ENCODE peak calls at places on chromosomes 12 and 14, in nine cellular contexts. W, U, O, X, V, N, G, S and P are unnamed samples. For H3K27me3 and H3K9me3, the result is how much of the 10 kb centered on the place peaks cover.

GRCh38 chr12:42590324-42590934 is 883 bp upstream of the PRICKLE1 start:
- DNase-seq in U (peak), N (no peak), S (no peak), X (no peak), O (peak), V (peak), G (peak), W (peak), P (peak)

GRCh38 chr12:54329756-54330155 is 4.8 kb downstream of the COPZ1 start:
- DNase-seq in X (no peak), V (no peak), U (no peak), S (no peak), N (no peak), O (no peak), W (no peak), G (no peak), P (no peak)

GRCh38 chr12:92503029-92503931 is 199.5 kb upstream of the PLEKHG7 start:
- DNase-seq in U (no peak), N (no peak), X (no peak), V (no peak), S (no peak), G (no peak), W (no peak), O (no peak), P (no peak)

GRCh38 chr14:22803575-22803974 is 11.7 kb downstream of the SLC7A7 start:
- DNase-seq in X (no peak), G (no peak), U (no peak), W (no peak), N (no peak), O (no peak), S (no peak), V (no peak), P (no peak)

GRCh38 chr12:22083167-22083566 is 37.1 kb downstream of the CMAS start:
- DNase-seq in O (no peak), N (no peak), G (no peak), X (peak), U (no peak), S (no peak), W (no peak), V (no peak), P (no peak)

GRCh38 chr14:105491366-105492006 is 440 bp downstream of the TEDC1 start:
- DNase-seq in W (peak), N (peak), X (peak), V (peak), O (peak), S (peak), G (peak), U (no peak), P (peak)

GRCh38 chr12:47296828-47297227 is 217.1 kb upstream of the AMIGO2 start:
- DNase-seq in V (no peak), G (no peak), U (no peak), N (no peak), S (no peak), W (no peak), O (no peak), X (no peak), P (no peak)

GRCh38 chr14:33573296-33573695 is 377.6 kb downstream of the EGLN3 start:
- DNase-seq in V (no peak), U (no peak), X (no peak), N (no peak), O (no peak), G (no peak), S (no peak), W (no peak), P (no peak)

GRCh38 chr14:73780391-73780790 is 66.2 kb upstream of the PNMA1 start:
- DNase-seq in N (no peak), S (no peak), O (peak), U (no peak), G (no peak), V (no peak), X (no peak), W (no peak), P (no peak)

GRCh38 chr14:71130491-71131179 is 223.4 kb downstream of the PCNX1 start:
- DNase-seq in N (no peak), U (no peak), O (no peak), S (peak), W (no peak), X (no peak), G (no peak), V (no peak), P (no peak)

GRCh38 chr14:75409425-75410205 is 18.2 kb upstream of the JDP2 start:
- DNase-seq in G (no peak), S (no peak), U (no peak), X (no peak), V (no peak), N (no peak), W (peak), O (no peak), P (no peak)

GRCh38 chr12:5945071-5946008 is at the start of gene ANO2:
- DNase-seq in X (no peak), U (peak), W (no peak), S (no peak), V (no peak), O (no peak), G (no peak), N (no peak), P (peak)

GRCh38 chr12:64390275-64390851 is at the start of gene C12orf56:
- DNase-seq in X (no peak), V (peak), G (no peak), S (no peak), O (peak), U (no peak), W (no peak), N (no peak), P (peak)

GRCh38 chr12:97277030-97277429 is 185.6 kb upstream of the RMST start:
- DNase-seq in G (no peak), U (no peak), N (no peak), S (no peak), O (no peak), W (no peak), X (no peak), V (no peak), P (no peak)

GRCh38 chr14:69351385-69351784 is 46.7 kb downstream of the ERH start:
- DNase-seq in W (no peak), V (no peak), S (no peak), N (no peak), O (no peak), G (no peak), X (no peak), U (no peak), P (no peak)

GRCh38 chr14:104109121-104109541 is 23.6 kb downstream of the ASPG start:
- DNase-seq in G (no peak), V (peak), X (no peak), N (no peak), W (no peak), S (no peak), O (peak), U (no peak), P (peak)

GRCh38 chr12:93500201-93500600 is 32.9 kb downstream of the MRPL42 start:
- DNase-seq in G (no peak), U (no peak), N (no peak), O (no peak), V (no peak), S (no peak), W (no peak), X (no peak), P (no peak)

GRCh38 chr14:47300801-47301200 is 374.6 kb downstream of the MDGA2 start:
- DNase-seq in V (no peak), X (no peak), U (no peak), G (no peak), W (no peak), S (no peak), N (no peak), O (no peak), P (no peak)

GRCh38 chr12:106247731-106248176 is at the start of gene CKAP4:
- DNase-seq in N (peak), G (peak), O (peak), V (peak), X (no peak), U (peak), S (peak), W (peak), P (peak)

GRCh38 chr12:63150255-63151060 is 543 bp downstream of the AVPR1A start:
- DNase-seq in V (no peak), O (peak), U (peak), X (no peak), S (no peak), W (peak), N (no peak), G (peak), P (peak)

GRCh38 chr12:70444903-70445302 is 78.8 kb downstream of the KCNMB4 start:
- DNase-seq in O (no peak), V (no peak), X (no peak), W (no peak), S (peak), U (no peak), N (no peak), G (no peak), P (no peak)

GRCh38 chr14:105155071-105155651 is 13.4 kb downstream of the JAG2 start:
- DNase-seq in G (no peak), W (peak), U (no peak), X (no peak), V (no peak), S (no peak), N (no peak), O (peak), P (peak)

GRCh38 chr12:113040722-113041168 is 15.8 kb upstream of the DTX1 start:
- DNase-seq in X (peak), U (no peak), G (peak), V (no peak), N (no peak), O (no peak), W (peak), S (peak), P (peak)

GRCh38 chr14:61581340-61581739 is 114.0 kb upstream of the HIF1A start:
- DNase-seq in V (no peak), O (no peak), S (no peak), G (no peak), X (no peak), U (no peak), W (no peak), N (no peak), P (no peak)

GRCh38 chr12:121550974-121551631 is 29.7 kb downstream of the KDM2B start:
- DNase-seq in O (no peak), U (no peak), S (no peak), N (no peak), W (no peak), G (no peak), V (no peak), X (no peak), P (no peak)

GRCh38 chr14:44412858-44413569 is 94.1 kb downstream of the FSCB start:
- DNase-seq in N (no peak), X (no peak), U (no peak), W (no peak), G (no peak), O (no peak), S (no peak), V (no peak), P (no peak)

GRCh38 chr12:90801776-90802175 is 153.2 kb downstream of the CCER1 start:
- DNase-seq in G (no peak), O (no peak), S (no peak), N (no peak), X (no peak), W (no peak), U (no peak), V (no peak), P (no peak)

GRCh38 chr14:102928412-102929348 is 6.2 kb downstream of the AMN start:
- DNase-seq in S (peak), W (peak), O (peak), U (peak), V (peak), N (peak), X (peak), G (peak), P (peak)

GRCh38 chr12:104448031-104448430 is 8.7 kb upstream of the CHST11 start:
- DNase-seq in V (no peak), X (no peak), W (no peak), O (no peak), N (no peak), U (no peak), S (no peak), G (no peak), P (no peak)

GRCh38 chr12:131025234-131025633 is 71.5 kb downstream of the ADGRD1 start:
- DNase-seq in S (no peak), X (no peak), U (no peak), O (no peak), G (no peak), V (no peak), N (no peak), W (no peak), P (peak)

GRCh38 chr12:108700833-108701450 is 30.4 kb downstream of the CORO1C start:
- DNase-seq in O (no peak), N (no peak), W (no peak), X (no peak), S (no peak), G (no peak), U (no peak), V (no peak), P (no peak)

GRCh38 chr14:102426796-102427195 is 64.1 kb downstream of the TECPR2 start:
- DNase-seq in X (no peak), G (no peak), S (no peak), U (no peak), N (no peak), V (no peak), W (no peak), O (no peak), P (no peak)

GRCh38 chr12:53224268-53224896 is 7.6 kb downstream of the RARG start:
- DNase-seq in X (no peak), W (peak), S (peak), N (no peak), V (peak), U (no peak), O (no peak), G (no peak), P (no peak)

GRCh38 chr12:125283521-125283920 is 218.3 kb downstream of the AACS start:
- DNase-seq in N (no peak), S (no peak), U (no peak), G (no peak), X (no peak), V (no peak), O (no peak), W (no peak), P (no peak)
- H3K27me3 ChIP-seq in N (under half), S (half or more), U (under half), G (half or more), X (under half), V (under half), O (under half), W (under half), P (under half)

GRCh38 chr14:63438065-63438757 is 105.0 kb downstream of the PPP2R5E start:
- DNase-seq in W (peak), V (peak), X (peak), U (no peak), O (no peak), G (peak), S (peak), N (no peak), P (peak)
- H3K9me3 ChIP-seq in W (under half), V (under half), X (under half), U (under half), O (under half), G (under half), S (under half), N (under half), P (under half)

GRCh38 chr12:78038541-78038940 is 207.8 kb downstream of the NAV3 start:
- DNase-seq in G (no peak), O (no peak), W (no peak), V (no peak), U (no peak), S (no peak), X (no peak), N (no peak), P (no peak)
- H3K27ac ChIP-seq in G (no peak), O (no peak), W (no peak), V (no peak), U (no peak), S (no peak), X (no peak), N (no peak), P (no peak)

GRCh38 chr12:1827806-1828805 is 7.7 kb downstream of the LRTM2 start:
- DNase-seq in V (no peak), U (no peak), O (no peak), S (no peak), N (no peak), G (peak), W (peak), X (no peak), P (no peak)
- H3K27me3 ChIP-seq in V (under half), U (under half), O (under half), S (half or more), N (under half), G (half or more), W (under half), X (under half), P (under half)

GRCh38 chr12:132936163-132936562 is 19.9 kb downstream of the ZNF605 start:
- DNase-seq in X (no peak), N (no peak), O (no peak), V (no peak), G (no peak), U (no peak), W (no peak), S (no peak), P (no peak)
- H3K9me3 ChIP-seq in X (under half), N (under half), O (under half), V (under half), G (half or more), U (half or more), W (half or more), S (under half), P (under half)

GRCh38 chr12:49967777-49968250 is 4.9 kb upstream of the AQP6 start:
- DNase-seq in G (no peak), W (no peak), O (peak), N (no peak), X (no peak), S (no peak), U (no peak), V (no peak), P (no peak)

GRCh38 chr12:49966511-49967041 is 4.9 kb downstream of the AQP5 start:
- DNase-seq in G (no peak), S (no peak), X (no peak), N (no peak), V (no peak), O (no peak), W (no peak), U (no peak), P (no peak)

GRCh38 chr12:49968431-49968830 is 4.3 kb upstream of the AQP6 start:
- DNase-seq in O (peak), V (no peak), W (no peak), U (no peak), S (no peak), X (no peak), N (no peak), G (no peak), P (no peak)

GRCh38 chr12:49965836-49966235 is 4.2 kb downstream of the AQP5 start:
- DNase-seq in O (peak), W (no peak), V (no peak), U (no peak), S (no peak), X (no peak), N (no peak), G (no peak), P (no peak)

DNA sequence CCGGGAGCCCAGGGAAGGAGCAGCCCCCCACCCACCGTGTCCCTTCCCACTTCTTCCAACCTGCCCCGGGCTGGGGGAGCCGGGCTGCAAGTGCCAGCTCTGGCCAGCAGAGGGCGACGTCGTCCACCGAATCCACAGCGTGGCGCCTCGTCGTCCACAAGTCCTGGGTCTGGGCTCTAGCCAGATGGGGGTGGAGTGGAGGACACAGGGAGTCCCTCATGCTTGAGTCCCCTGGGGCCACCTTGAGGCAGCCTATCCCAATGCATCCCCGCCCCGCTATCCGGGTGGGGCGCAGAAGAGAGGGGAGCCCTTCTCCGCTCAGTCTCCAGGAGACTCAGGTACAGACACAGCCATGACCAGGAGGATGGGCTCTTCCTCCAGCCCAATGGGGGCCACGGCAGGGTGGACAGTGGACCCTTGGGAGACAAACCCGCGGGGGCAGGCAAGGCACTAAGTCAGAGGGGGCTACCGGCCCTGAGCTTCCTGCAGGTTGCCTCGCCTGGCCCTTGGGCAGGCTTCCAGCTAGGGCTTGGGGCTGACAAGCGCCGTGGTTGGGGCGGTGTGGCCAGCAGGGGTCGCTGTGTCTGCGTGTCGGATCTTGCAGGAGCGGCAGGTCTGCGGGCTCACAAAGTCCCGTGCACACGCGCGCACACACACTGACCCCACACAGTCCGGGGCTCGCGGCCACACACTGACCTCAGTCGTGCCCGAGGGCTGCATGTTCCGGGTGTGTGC is 5.5 kb downstream of the AQP5 start:
- DNase-seq in S (peak), X (peak), O (peak), U (peak), N (peak), G (peak), V (peak), W (peak), P (peak)
- H3K27ac ChIP-seq in S (no peak), X (peak), O (no peak), U (no peak), N (no peak), G (no peak), V (no peak), W (no peak), P (no peak)

DNA sequence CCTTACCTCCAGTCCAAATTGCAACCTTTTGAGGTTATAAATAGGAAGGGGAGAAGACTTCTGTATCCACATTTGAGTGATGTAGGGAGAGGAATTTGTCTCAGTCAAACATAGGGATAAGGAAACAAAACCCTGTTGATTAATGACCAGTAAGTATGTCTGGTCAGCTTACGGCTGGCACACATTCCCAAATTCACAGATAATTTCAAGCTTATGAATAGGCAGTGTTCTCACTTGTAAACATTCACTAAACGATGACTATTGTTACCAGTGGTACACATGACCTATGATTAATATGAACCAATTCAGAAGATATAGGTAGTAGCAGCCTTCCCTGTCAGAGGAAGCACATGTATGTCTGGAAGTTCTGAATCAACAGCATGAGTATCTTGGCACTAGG is 33.0 kb upstream of the SLC5A8 start:
- DNase-seq in G (no peak), V (no peak), W (no peak), O (no peak), N (no peak), S (no peak), U (no peak), X (no peak), P (no peak)
- H3K27me3 ChIP-seq in G (under half), V (under half), W (under half), O (under half), N (under half), S (under half), U (under half), X (under half), P (under half)

GRCh38 chr12:87200289-87200979 is 828.8 kb downstream of the C12orf50 start:
- DNase-seq in W (no peak), O (no peak), N (no peak), G (no peak), U (no peak), X (no peak), S (no peak), V (no peak), P (no peak)
- H3K9me3 ChIP-seq in W (under half), O (under half), N (under half), G (under half), U (under half), X (under half), S (under half), V (under half), P (under half)

GRCh38 chr14:93076755-93077154 is 39.0 kb downstream of the ITPK1 start:
- DNase-seq in G (no peak), W (no peak), X (no peak), O (no peak), N (no peak), V (no peak), S (no peak), U (no peak), P (no peak)

GRCh38 chr14:93073833-93074769 is 41.6 kb downstream of the ITPK1 start:
- DNase-seq in V (no peak), U (no peak), S (no peak), N (no peak), G (peak), O (no peak), X (no peak), W (no peak), P (peak)

GRCh38 chr14:93072659-93073365 is 42.9 kb downstream of the ITPK1 start:
- DNase-seq in N (no peak), G (no peak), S (peak), V (no peak), U (no peak), W (no peak), O (no peak), X (no peak), P (peak)

GRCh38 chr14:93075891-93076290 is 39.8 kb downstream of the ITPK1 start:
- DNase-seq in O (no peak), S (no peak), N (no peak), U (no peak), V (no peak), G (no peak), W (no peak), X (no peak), P (no peak)

DNA sequence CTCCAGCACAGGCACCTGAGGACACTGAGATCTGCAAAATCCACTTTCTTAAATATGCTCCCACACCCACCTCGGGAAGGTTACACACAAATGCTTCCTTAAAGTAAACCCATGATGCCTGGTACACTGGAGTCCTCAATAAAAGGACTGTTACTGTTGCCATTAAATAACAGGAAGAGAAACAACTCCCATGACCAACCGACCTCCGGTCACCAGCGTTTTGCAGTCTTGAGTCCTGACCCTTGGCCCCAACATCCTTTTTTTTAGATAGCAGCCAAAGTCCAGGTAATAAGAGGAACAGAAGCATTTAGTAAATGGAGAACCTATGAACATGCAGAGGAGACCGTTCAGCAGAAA is 42.4 kb downstream of the ITPK1 start:
- DNase-seq in N (no peak), G (no peak), O (no peak), S (no peak), U (no peak), X (no peak), V (no peak), W (no peak), P (no peak)
- H3K27ac ChIP-seq in N (no peak), G (peak), O (peak), S (no peak), U (no peak), X (no peak), V (peak), W (no peak), P (peak)